ENCODE peak calls at places on chromosomes 3 and 15, in ten cellular contexts. W, H, Q, R, X, C, V, Z, O and J are unnamed samples.

GRCh38 chr15:90706394-90707327 is 10.5 kb upstream of the BLM start:
- DNase-seq in Z (no peak), Q (no peak), X (no peak), H (no peak), O (no peak), C (no peak), V (no peak), W (no peak), R (no peak), J (no peak)

GRCh38 chr15:88810449-88810848 is 7.2 kb downstream of the ACAN start:
- DNase-seq in Q (no peak), Z (no peak), R (no peak), H (no peak), C (peak), O (no peak), V (no peak), W (no peak), X (no peak), J (no peak)

GRCh38 chr3:5038243-5038642 is 59.0 kb downstream of the BHLHE40 start:
- DNase-seq in W (no peak), O (no peak), Q (no peak), V (no peak), X (no peak), R (no peak), Z (no peak), H (no peak), C (peak), J (no peak)

GRCh38 chr3:33658971-33659848 is 58.8 kb downstream of the CLASP2 start:
- DNase-seq in R (peak), Z (peak), X (peak), H (peak), Q (peak), V (no peak), O (peak), C (peak), W (peak), J (peak)

GRCh38 chr3:64266065-64266874 is 41.0 kb upstream of the PRICKLE2 start:
- DNase-seq in W (peak), V (no peak), H (no peak), X (no peak), Z (peak), Q (no peak), O (peak), C (peak), R (no peak), J (no peak)

GRCh38 chr15:89495638-89496145 is 691 bp downstream of the RHCG start:
- DNase-seq in R (no peak), C (no peak), H (no peak), O (no peak), Z (no peak), W (no peak), Q (no peak), X (no peak), V (no peak), J (no peak)

GRCh38 chr15:89758283-89758682 is 7.2 kb upstream of the MESP1 start:
- DNase-seq in O (no peak), Z (no peak), W (no peak), X (no peak), R (no peak), Q (no peak), V (no peak), C (no peak), H (peak), J (no peak)

GRCh38 chr15:48602358-48603122 is 43.0 kb downstream of the FBN1 start:
- DNase-seq in X (no peak), O (peak), Q (no peak), H (no peak), Z (peak), R (no peak), W (no peak), C (peak), V (no peak), J (no peak)

GRCh38 chr3:133506215-133506901 is 67.1 kb upstream of the CDV3 start:
- DNase-seq in X (no peak), R (no peak), Q (no peak), W (no peak), Z (no peak), V (no peak), O (no peak), C (no peak), H (no peak), J (peak)

GRCh38 chr3:185330644-185331043 is 32.3 kb upstream of the MAP3K13 start:
- DNase-seq in Z (no peak), H (no peak), W (no peak), C (no peak), X (no peak), R (no peak), Q (no peak), O (no peak), V (no peak), J (no peak)

GRCh38 chr3:62249855-62250543 is 123.4 kb downstream of the FEZF2 start:
- DNase-seq in R (no peak), Q (no peak), O (no peak), H (no peak), W (no peak), Z (no peak), X (no peak), V (no peak), C (no peak), J (no peak)

GRCh38 chr3:126959921-126960603 is 22.9 kb upstream of the PLXNA1 start:
- DNase-seq in Z (peak), R (peak), C (peak), H (no peak), W (no peak), V (no peak), O (peak), X (no peak), Q (peak), J (no peak)
- TF ChIP-seq CTCF in Z (peak), R (no peak), C (peak), H (peak), W (no peak), V (peak), O (peak), X (no peak), Q (no peak), J (no peak)

DNA sequence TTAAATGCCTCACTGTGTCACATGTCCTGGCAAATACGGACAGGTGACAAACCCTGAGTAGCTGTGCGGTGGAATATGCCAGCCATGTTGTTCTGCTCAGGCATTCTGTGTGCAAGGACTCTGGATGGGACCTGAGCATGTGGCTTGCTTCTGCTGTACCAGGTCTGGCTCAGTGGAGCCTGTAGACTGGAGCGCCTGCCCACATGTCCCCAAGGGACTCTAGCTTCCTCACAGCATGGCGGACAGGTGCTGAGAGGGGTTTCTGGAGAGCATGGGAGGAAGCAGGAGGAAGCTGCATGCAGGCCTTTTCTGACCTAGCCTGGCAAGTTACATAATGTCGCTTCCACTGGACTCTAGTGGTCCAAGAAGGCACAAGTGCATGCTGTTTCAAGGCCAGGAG is 96.3 kb downstream of the PLXNA1 start:
- DNase-seq in O (no peak), W (no peak), Q (no peak), R (no peak), Z (no peak), H (peak), X (no peak), V (no peak), C (no peak), J (no peak)
- TF ChIP-seq CTCF in O (no peak), W (no peak), Q (no peak), R (no peak), Z (no peak), H (no peak), X (no peak), V (no peak), C (no peak), J (no peak)

GRCh38 chr3:127690106-127690505 is 17.4 kb downstream of the ABTB1 start:
- DNase-seq in W (no peak), C (peak), Q (no peak), X (no peak), V (no peak), O (peak), H (peak), R (peak), Z (peak), J (no peak)

GRCh38 chr3:127691974-127692373 is 19.2 kb downstream of the ABTB1 start:
- DNase-seq in X (no peak), W (no peak), Z (no peak), V (no peak), C (no peak), R (peak), O (no peak), Q (peak), H (no peak), J (no peak)

GRCh38 chr3:127689266-127689860 is 16.6 kb downstream of the ABTB1 start:
- DNase-seq in R (peak), C (no peak), W (no peak), X (no peak), O (no peak), Q (peak), V (no peak), H (peak), Z (no peak), J (no peak)

GRCh38 chr3:127691494-127691893 is 18.7 kb downstream of the ABTB1 start:
- DNase-seq in X (no peak), W (no peak), R (no peak), C (no peak), V (no peak), Q (peak), H (peak), O (no peak), Z (no peak), J (no peak)

DNA sequence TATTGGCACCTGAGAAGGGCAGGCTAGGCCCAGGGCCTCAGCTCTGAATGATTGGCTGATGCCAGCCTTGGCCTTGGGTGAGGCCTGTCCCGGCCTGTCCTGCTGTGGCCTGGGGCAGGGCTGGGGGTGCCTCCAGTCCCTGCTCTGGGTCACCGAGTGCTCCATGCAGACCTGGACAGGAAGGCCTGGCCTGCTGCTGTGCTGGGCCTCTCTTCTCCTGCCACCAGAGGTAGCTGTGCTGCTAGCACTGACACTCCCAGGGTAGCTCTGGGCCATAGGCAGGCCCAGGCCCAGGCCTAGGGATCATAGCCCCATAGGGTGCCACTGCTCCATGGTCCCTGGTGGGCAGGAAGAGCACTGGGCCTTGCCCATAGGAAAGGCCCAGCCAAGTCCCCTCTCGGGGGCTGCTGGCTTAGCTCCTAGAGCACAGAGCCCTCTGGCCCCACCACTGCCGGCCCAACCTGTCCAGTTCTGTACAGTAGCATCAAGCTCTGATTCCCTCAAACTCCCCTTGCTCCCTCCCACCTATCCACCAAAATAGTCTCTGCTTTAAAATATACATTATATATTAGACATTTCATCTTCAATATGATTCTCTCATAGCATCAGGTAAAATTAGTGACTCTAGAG is 18.2 kb downstream of the ABTB1 start:
- DNase-seq in O (peak), Q (peak), Z (peak), W (no peak), X (no peak), H (peak), V (no peak), C (peak), R (peak), J (no peak)
- TF ChIP-seq CTCF in O (peak), Q (peak), Z (peak), W (no peak), X (peak), H (peak), V (peak), C (peak), R (peak), J (no peak)

DNA sequence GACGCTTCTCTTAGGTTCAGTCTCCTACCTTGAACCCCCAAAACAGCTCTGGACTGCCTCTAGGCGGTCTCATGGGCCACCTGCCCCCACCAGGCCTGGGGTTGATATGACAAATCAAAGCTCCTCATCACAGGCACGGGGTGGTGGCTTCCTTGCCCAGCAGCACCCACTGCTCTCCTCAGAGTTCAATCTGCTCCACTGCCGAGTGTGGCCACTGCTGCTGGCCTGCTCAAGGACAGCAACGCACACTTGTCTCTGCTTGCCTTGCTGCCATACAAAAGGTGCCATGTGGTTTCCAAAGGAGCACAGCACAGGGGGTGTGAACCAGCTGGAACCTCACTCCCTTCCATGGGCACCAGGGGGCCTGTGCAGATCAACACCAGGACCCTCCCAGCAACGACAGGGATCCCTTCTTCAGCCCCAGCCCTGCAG is 10.2 kb downstream of the KBTBD13 start:
- DNase-seq in H (peak), X (no peak), Z (no peak), Q (peak), V (no peak), R (no peak), O (no peak), W (no peak), C (no peak), J (no peak)
- TF ChIP-seq CTCF in H (no peak), X (no peak), Z (peak), Q (no peak), V (peak), R (no peak), O (peak), W (no peak), C (peak), J (no peak)

GRCh38 chr3:49650177-49650576 is 24.0 kb upstream of the APEH start:
- DNase-seq in V (no peak), O (no peak), X (no peak), C (no peak), Q (no peak), H (no peak), W (no peak), R (no peak), Z (no peak), J (no peak)

GRCh38 chr3:49647741-49648140 is 26.4 kb upstream of the APEH start:
- DNase-seq in R (peak), W (no peak), V (no peak), X (peak), C (no peak), Z (no peak), H (no peak), O (no peak), Q (no peak), J (no peak)

GRCh38 chr3:49649576-49649975 is 24.6 kb upstream of the APEH start:
- DNase-seq in Z (no peak), O (no peak), V (no peak), C (no peak), W (no peak), H (no peak), R (no peak), Q (no peak), X (no peak), J (no peak)

GRCh38 chr3:49650651-49651050 is 23.5 kb upstream of the APEH start:
- DNase-seq in Z (no peak), C (no peak), W (no peak), V (no peak), O (no peak), X (no peak), H (no peak), Q (no peak), R (no peak), J (no peak)

DNA sequence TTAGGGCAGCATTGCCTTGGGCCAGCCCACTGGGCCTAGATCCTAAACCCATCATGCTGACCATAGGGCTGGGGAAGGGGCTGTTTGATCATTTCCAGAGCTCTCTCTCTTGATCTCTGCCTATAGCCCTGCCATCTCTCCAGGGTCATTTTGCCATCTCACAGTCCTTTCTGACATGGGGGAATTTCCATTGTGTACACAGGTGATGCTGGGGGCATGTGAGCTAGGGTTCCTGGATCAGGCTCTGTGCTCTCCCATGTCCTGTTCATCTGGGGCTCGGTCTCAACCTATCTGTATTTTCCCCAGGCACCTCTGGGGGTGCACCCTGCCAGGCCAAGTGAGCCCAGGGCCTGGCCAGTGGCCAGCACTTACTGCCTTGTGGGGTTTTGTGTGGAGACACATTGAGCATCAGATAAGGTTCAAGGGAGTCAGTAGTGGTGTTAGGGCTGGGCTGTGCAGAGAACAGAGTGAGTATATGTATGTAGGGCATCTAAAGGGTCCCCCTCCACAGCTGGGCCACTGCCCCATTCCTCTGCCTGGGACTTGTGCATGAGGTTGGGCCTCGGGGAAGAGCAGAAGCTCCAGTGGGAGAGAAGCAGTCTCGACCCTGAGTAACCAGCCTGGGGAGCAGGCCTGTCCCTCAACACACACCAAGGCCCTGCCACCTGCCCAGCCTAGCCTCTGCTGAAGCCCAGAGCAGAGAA is 25.6 kb upstream of the APEH start:
- DNase-seq in O (no peak), V (no peak), R (no peak), H (no peak), C (no peak), W (no peak), Q (no peak), Z (no peak), X (no peak), J (no peak)
- TF ChIP-seq CTCF in O (no peak), V (no peak), R (no peak), H (no peak), C (no peak), W (no peak), Q (no peak), Z (no peak), X (no peak), J (no peak)

GRCh38 chr15:75647370-75648155 is at the start of gene SNX33:
- DNase-seq in Q (peak), R (peak), C (peak), H (peak), Z (peak), W (peak), V (no peak), O (peak), X (peak), J (peak)
- TF ChIP-seq CTCF in Q (peak), R (peak), C (no peak), H (peak), Z (peak), W (no peak), V (peak), O (peak), X (peak), J (peak)